ENCODE peak calls at places on chromosomes 5 and 9, in eight cellular contexts. W, B, E, M, G, I, Y and A are unnamed samples.
A peak's percentile ranks its signal among the peaks of the same experiment; 100 is the strongest.

GRCh38 chr9:96068511-96068910 is 193.0 kb downstream of the ERCC6L2 start:
- DNase-seq in W (no peak), B (no peak), E (peak; percentile 90), M (no peak), G (no peak), I (no peak), Y (no peak), A (no peak)

GRCh38 chr5:35859101-35859661 is 2.5 kb downstream of the IL7R start:
- DNase-seq in W (no peak), B (no peak), E (no peak), M (no peak), G (peak; percentile 25), I (no peak), Y (no peak), A (peak; percentile 74)

GRCh38 chr9:96859461-96860198 is 5.3 kb upstream of the ZNF782 start:
- DNase-seq in W (no peak), B (no peak), E (no peak), M (no peak), G (peak; percentile 31), I (no peak), Y (peak; percentile 75), A (peak; percentile 20)

GRCh38 chr9:18909140-18910018 is 123.6 kb downstream of the SAXO1 start:
- DNase-seq in W (no peak), B (no peak), E (no peak), M (no peak), G (no peak), I (no peak), Y (no peak), A (no peak)

GRCh38 chr5:94402096-94402495 is 216.3 kb downstream of the KIAA0825 start:
- DNase-seq in W (no peak), B (no peak), E (no peak), M (no peak), G (no peak), I (no peak), Y (no peak), A (no peak)

GRCh38 chr9:107214381-107214780 is 68.7 kb upstream of the RAD23B start:
- DNase-seq in W (no peak), B (no peak), E (no peak), M (no peak), G (no peak), I (no peak), Y (no peak), A (no peak)

GRCh38 chr9:91676042-91676441 is 252.4 kb upstream of the NFIL3 start:
- DNase-seq in W (peak; percentile 3), B (no peak), E (no peak), M (no peak), G (peak; percentile 10), I (peak; percentile 60), Y (no peak), A (no peak)

GRCh38 chr5:130337179-130337888 is 433.1 kb downstream of the CHSY3 start:
- DNase-seq in W (no peak), B (no peak), E (no peak), M (no peak), G (peak; percentile 83), I (peak; percentile 34), Y (peak; percentile 84), A (peak; percentile 24)

GRCh38 chr5:178331491-178331981 is 98.9 kb upstream of the PHYKPL start:
- DNase-seq in W (no peak), B (no peak), E (peak; percentile 84), M (no peak), G (peak; percentile 17), I (no peak), Y (no peak), A (peak; percentile 23)

GRCh38 chr9:124498499-124499146 is 8.6 kb downstream of the NR5A1 start:
- DNase-seq in W (no peak), B (no peak), E (no peak), M (no peak), G (no peak), I (no peak), Y (no peak), A (no peak)

GRCh38 chr5:580436-580835 is 31.7 kb upstream of the CEP72 start:
- DNase-seq in W (no peak), B (no peak), E (peak; percentile 17), M (no peak), G (no peak), I (no peak), Y (no peak), A (no peak)

GRCh38 chr5:80082731-80083114 is 47.6 kb downstream of the THBS4 start:
- DNase-seq in W (no peak), B (peak; percentile 78), E (peak; percentile 55), M (no peak), G (peak; percentile 88), I (peak; percentile 73), Y (peak; percentile 76), A (peak; percentile 75)

GRCh38 chr9:37026936-37027581 is 7.0 kb downstream of the PAX5 start:
- DNase-seq in W (no peak), B (no peak), E (no peak), M (no peak), G (no peak), I (no peak), Y (no peak), A (no peak)
- H3K4me3 ChIP-seq in W (peak overlapping the region; percentile 94), B (no peak overlapping the region), E (peak overlapping the region; percentile 27), M (peak overlapping the region; percentile 54), G (peak overlapping the region; percentile 19), I (peak overlapping the region; percentile 40), Y (no peak overlapping the region), A (no peak overlapping the region)

DNA sequence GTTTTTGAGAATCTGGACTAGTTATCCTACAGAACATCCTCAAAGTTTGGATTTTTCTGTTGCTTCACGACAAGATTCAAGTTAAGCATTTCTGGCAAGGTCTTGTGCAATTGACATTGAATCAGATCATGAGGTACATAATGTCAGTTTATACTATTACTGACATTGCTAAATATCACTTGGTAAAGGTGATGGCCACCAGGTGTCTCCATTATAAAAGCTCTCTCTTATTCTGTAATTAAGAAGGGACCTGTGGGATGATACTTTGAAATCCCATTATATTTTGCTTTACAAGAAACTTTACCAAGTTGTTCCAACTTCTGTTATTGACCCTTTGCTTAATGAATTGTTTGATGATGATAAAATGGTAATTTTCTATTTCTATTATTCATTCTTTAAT is 131.0 kb upstream of the ASTN2 start:
- DNase-seq in W (no peak), B (no peak), E (no peak), M (no peak), G (no peak), I (no peak), Y (no peak), A (no peak)
- TF ChIP-seq CTCF in W (no peak), B (no peak), E (no peak), M (no peak), G (no peak), I (no peak), Y (no peak), A (no peak)

GRCh38 chr9:1231998-1232919 is 182.1 kb downstream of the DMRT2 start:
- DNase-seq in W (no peak), B (peak; percentile 61), E (peak; percentile 85), M (no peak), G (peak; percentile 91), I (peak; percentile 66), Y (peak; percentile 76), A (peak; percentile 89)
- H3K4me3 ChIP-seq in W (no peak overlapping the region), B (no peak overlapping the region), E (no peak overlapping the region), M (no peak overlapping the region), G (no peak overlapping the region), I (no peak overlapping the region), Y (no peak overlapping the region), A (peak overlapping the region; percentile 49)

GRCh38 chr9:37775216-37775919 is 9.5 kb downstream of the EXOSC3 start:
- DNase-seq in W (no peak), B (no peak), E (no peak), M (no peak), G (no peak), I (no peak), Y (no peak), A (no peak)

GRCh38 chr9:37769306-37769705 is 15.6 kb downstream of the EXOSC3 start:
- DNase-seq in W (no peak), B (no peak), E (no peak), M (no peak), G (no peak), I (no peak), Y (no peak), A (no peak)

GRCh38 chr9:37769995-37770394 is 14.9 kb downstream of the EXOSC3 start:
- DNase-seq in W (no peak), B (no peak), E (no peak), M (no peak), G (no peak), I (no peak), Y (no peak), A (no peak)
- TF ChIP-seq CTCF in W (no peak), B (no peak), E (no peak), M (no peak), G (no peak), I (no peak), Y (no peak), A (no peak)

GRCh38 chr9:131546336-131547084 is 1.2 kb downstream of the PRRT1B start:
- DNase-seq in W (no peak), B (no peak), E (peak; percentile 63), M (no peak), G (peak; percentile 6), I (no peak), Y (peak; percentile 45), A (no peak)

GRCh38 chr9:131539223-131539923 is 6.0 kb upstream of the PRRT1B start:
- DNase-seq in W (no peak), B (no peak), E (no peak), M (no peak), G (no peak), I (no peak), Y (no peak), A (no peak)

GRCh38 chr9:131543141-131543540 is 2.2 kb upstream of the PRRT1B start:
- DNase-seq in W (no peak), B (no peak), E (no peak), M (no peak), G (no peak), I (no peak), Y (no peak), A (no peak)

GRCh38 chr9:131545786-131546335 is 538 bp downstream of the PRRT1B start:
- DNase-seq in W (no peak), B (no peak), E (no peak), M (no peak), G (no peak), I (no peak), Y (no peak), A (no peak)

GRCh38 chr9:131545003-131545785 is at the start of gene PRRT1B:
- DNase-seq in W (no peak), B (no peak), E (peak; percentile 94), M (no peak), G (no peak), I (peak; percentile 92), Y (no peak), A (no peak)
- H3K4me3 ChIP-seq in W (no peak within 1 kb of the TSS), B (no peak within 1 kb of the TSS), E (peak within 1 kb of the TSS; percentile 40), M (peak within 1 kb of the TSS; percentile 52), G (peak within 1 kb of the TSS; percentile 6), I (peak within 1 kb of the TSS; percentile 48), Y (no peak within 1 kb of the TSS), A (no peak within 1 kb of the TSS)

DNA sequence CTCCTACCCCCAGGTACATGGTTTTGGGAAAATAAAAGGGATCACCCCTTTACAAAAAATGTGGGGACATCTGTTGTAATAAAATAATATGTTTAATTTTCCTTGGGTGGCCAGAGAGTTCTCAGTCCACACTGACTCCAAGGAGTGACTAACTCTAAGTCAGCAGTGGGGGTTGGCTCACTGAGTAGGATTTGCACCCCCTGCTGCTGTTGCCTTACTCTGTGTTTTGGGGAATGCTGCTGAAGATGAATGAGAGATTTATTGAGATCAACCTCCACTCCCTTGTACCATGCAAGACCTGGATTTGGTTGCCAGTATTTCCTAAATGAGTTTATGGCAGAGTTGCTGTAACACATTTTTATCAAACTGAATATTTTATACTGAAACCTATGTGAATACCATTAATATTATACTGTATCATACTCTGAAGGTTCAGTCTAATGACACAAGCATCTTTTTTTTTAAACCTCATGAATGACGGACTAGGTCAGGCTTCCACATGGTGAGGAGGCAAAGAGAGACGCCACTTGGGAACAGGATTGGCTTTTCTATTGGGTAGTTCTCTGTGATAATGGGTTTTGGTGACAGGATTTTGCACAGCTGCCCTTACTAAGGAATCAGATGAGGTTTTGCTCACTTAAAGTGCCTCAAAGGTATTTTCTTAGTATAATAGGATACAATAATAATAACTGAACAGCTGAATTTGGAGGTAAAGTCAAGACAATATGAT is 121.3 kb upstream of the OSMR start:
- DNase-seq in W (no peak), B (no peak), E (no peak), M (no peak), G (peak; percentile 21), I (peak; percentile 7), Y (no peak), A (peak; percentile 42)
- TF ChIP-seq CTCF in W (no peak), B (no peak), E (no peak), M (no peak), G (no peak), I (no peak), Y (no peak), A (peak; percentile 12)